ENCODE peak calls at places on chromosomes 3 and 15, in five cellular contexts. H is H7; Y is ELF-1; N is activated T-cell treated with anti-CD3 and anti-CD28 coated beads, Interleukin-2, amount 50 U/mL, for 4 hours; C is activated naive CD4-positive, alpha-beta T cell treated with anti-CD3 and anti-CD28 coated beads, Interleukin-2, amount 50 U/mL, for 72 hours. D is an unnamed sample.

GRCh38 chr3:15959434-15959811 is 161.6 kb upstream of the ANKRD28 start:
- DNase-seq in N (no peak), H (no peak), Y (no peak), C (no peak), D (no peak)

GRCh38 chr3:126208182-126208581 is 27.8 kb upstream of the ALDH1L1 start:
- DNase-seq in N (no peak), C (no peak), Y (no peak), H (no peak), D (peak)

GRCh38 chr3:129690406-129690805 is 83.9 kb upstream of the PLXND1 start:
- DNase-seq in C (no peak), Y (peak), N (peak), H (peak), D (no peak)

GRCh38 chr15:65189102-65189740 is 4.1 kb upstream of the CLPX start:
- DNase-seq in C (peak), H (peak), Y (peak), N (no peak), D (peak)

GRCh38 chr15:77692614-77693013 is 59.9 kb upstream of the LINGO1 start:
- DNase-seq in N (no peak), Y (no peak), H (no peak), C (no peak), D (no peak)

GRCh38 chr15:44729394-44729913 is 6.9 kb upstream of the TRIM69 start:
- DNase-seq in Y (no peak), N (no peak), C (no peak), H (peak), D (no peak)

GRCh38 chr3:190130700-190131099 is 10.0 kb upstream of the P3H2 start:
- DNase-seq in Y (no peak), C (no peak), H (no peak), N (no peak), D (peak)

GRCh38 chr3:71659758-71660666 is 65.2 kb downstream of the EIF4E3 start:
- DNase-seq in N (no peak), H (no peak), C (no peak), Y (no peak), D (no peak)

GRCh38 chr3:78317774-78318173 is 1277.9 kb downstream of the ROBO2 start:
- DNase-seq in C (no peak), N (no peak), H (no peak), Y (no peak), D (no peak)